ENCODE peak calls at places on chromosome 15, in nine cellular contexts. U, V, C, I, L, Y, Z, T and O are unnamed samples.
A peak's percentile ranks its signal among the peaks of the same experiment; 100 is the strongest.

GRCh38 chr15:53218996-53219580 is 429.0 kb upstream of the ONECUT1 start:
- DNase-seq in U (no peak), V (no peak), C (no peak), I (no peak), L (no peak), Y (no peak), Z (no peak), T (no peak), O (no peak)

GRCh38 chr15:70299931-70300858 is 202.5 kb upstream of the TLE3 start:
- DNase-seq in U (peak; percentile 89), V (peak; percentile 69), C (no peak), I (no peak), L (no peak), Y (no peak), Z (peak; percentile 67), T (no peak), O (no peak)

GRCh38 chr15:80579611-80580010 is 115.5 kb upstream of the ABHD17C start:
- DNase-seq in U (no peak), V (no peak), C (no peak), I (no peak), L (no peak), Y (peak; percentile 0), Z (no peak), T (no peak), O (no peak)

GRCh38 chr15:66925721-66926120 is 139.7 kb upstream of the SMAD3 start:
- DNase-seq in U (no peak), V (no peak), C (no peak), I (no peak), L (no peak), Y (no peak), Z (no peak), T (no peak), O (no peak)

GRCh38 chr15:92205255-92205739 is 188.4 kb upstream of the ST8SIA2 start:
- DNase-seq in U (peak; percentile 10), V (no peak), C (no peak), I (no peak), L (no peak), Y (no peak), Z (no peak), T (no peak), O (no peak)

GRCh38 chr15:48696627-48697312 is 51.3 kb upstream of the FBN1 start:
- DNase-seq in U (no peak), V (no peak), C (no peak), I (no peak), L (no peak), Y (no peak), Z (no peak), T (no peak), O (no peak)

GRCh38 chr15:45099549-45100165 is 14.3 kb downstream of the DUOX2 start:
- DNase-seq in U (no peak), V (no peak), C (no peak), I (no peak), L (no peak), Y (no peak), Z (peak; percentile 80), T (no peak), O (no peak)

GRCh38 chr15:75651810-75652543 is 4.3 kb downstream of the SNX33 start:
- DNase-seq in U (no peak), V (no peak), C (no peak), I (no peak), L (no peak), Y (no peak), Z (no peak), T (no peak), O (no peak)

GRCh38 chr15:100895721-100896120 is 16.1 kb downstream of the ALDH1A3 start:
- DNase-seq in U (no peak), V (no peak), C (no peak), I (no peak), L (no peak), Y (no peak), Z (peak; percentile 81), T (no peak), O (no peak)

GRCh38 chr15:85766007-85766831 is 28.5 kb downstream of the KLHL25 start:
- DNase-seq in U (no peak), V (no peak), C (no peak), I (no peak), L (no peak), Y (no peak), Z (no peak), T (no peak), O (no peak)